ENCODE peak calls at places on chromosomes 7 and 10, in eight cellular contexts. Z is stimulated activated CD4-positive, alpha-beta T cell treated with anti-CD3 and anti-CD28 coated beads, Interleukin-1b, Interleukin-23, amount 100 ng/mL, for 24 hours; E is NCI-H2029; D is left lung; N is Kasumi-1; V is T-helper 2 cell; Q is activated T-helper 1 cell treated with anti-CD3 and anti-CD28 coated beads, Interleukin-12 subunit alpha, Interleukin-12 subunit beta, Interleukin-2, Interleukin-4 antibody, amounts not matched to agents 30 ng/mL and 10 ng/mL and 1 ng/mL, durations not matched to agents 14 hours and 24 hours and 36 hours; G is kidney epithelial cell. S is an unnamed sample.

GRCh38 chr7:101059620-101059942 is 25.7 kb upstream of the TRIM56 start:
- DNase-seq in D (no peak), G (no peak), Q (no peak), N (no peak), Z (no peak), E (no peak), V (no peak), S (no peak)

GRCh38 chr10:10824611-10825148 is 193.0 kb upstream of the CELF2 start:
- DNase-seq in E (no peak), V (no peak), Z (no peak), D (peak; percentile 49), N (no peak), G (no peak), Q (no peak), S (no peak)

GRCh38 chr7:42572046-42572445 is 335.0 kb upstream of the GLI3 start:
- DNase-seq in D (no peak), V (no peak), N (no peak), E (no peak), Q (no peak), Z (no peak), G (no peak), S (no peak)

GRCh38 chr7:87398441-87398840 is 53.0 kb downstream of the CROT start:
- DNase-seq in V (no peak), D (no peak), N (no peak), E (no peak), Q (no peak), Z (no peak), G (peak; percentile 69), S (no peak)

GRCh38 chr10:129099486-129099885 is 367.6 kb upstream of the MGMT start:
- DNase-seq in N (no peak), Z (no peak), V (no peak), G (no peak), E (no peak), D (no peak), Q (no peak), S (no peak)

GRCh38 chr7:155190608-155191536 is 106.8 kb upstream of the INSIG1 start:
- DNase-seq in N (peak; percentile 30), Z (peak; percentile 54), D (peak; percentile 53), G (no peak), V (peak; percentile 37), Q (peak; percentile 44), E (no peak), S (no peak)

GRCh38 chr7:118183254-118183585 is 744 bp upstream of the LSM8 start:
- DNase-seq in E (no peak), Q (no peak), N (no peak), D (no peak), V (no peak), G (no peak), Z (no peak), S (no peak)

GRCh38 chr10:116961305-116962251 is 43.4 kb downstream of the SHTN1 start:
- DNase-seq in N (no peak), V (no peak), Z (no peak), Q (no peak), D (no peak), G (no peak), E (peak; percentile 32), S (no peak)

S was measured in esophagus squamous epithelium.